ENCODE peak calls at places on chromosomes 7 and 10, in six cellular contexts. A is tibial artery, D is A673, Q is ovary, B is neuronal stem cell, U is right lobe of liver. X is an unnamed sample. For H3K4me1, the result is how much of the 10 kb centered on the place peaks cover.

GRCh38 chr10:60429084-60429849 is 39.6 kb upstream of the ANK3 start:
- DNase-seq in Q (no peak), A (no peak), U (peak), D (no peak), B (no peak), X (no peak)

GRCh38 chr10:21523557-21524008 is 1.9 kb downstream of the SKIDA1 start:
- DNase-seq in B (no peak), D (peak), Q (peak), U (no peak), A (no peak), X (no peak)

GRCh38 chr10:69828115-69828870 is 26.6 kb downstream of the COL13A1 start:
- DNase-seq in B (no peak), D (no peak), A (no peak), U (no peak), Q (no peak), X (no peak)

GRCh38 chr10:3398825-3399646 is 226.5 kb upstream of the PITRM1 start:
- DNase-seq in B (no peak), D (no peak), Q (no peak), U (no peak), A (no peak), X (peak)

GRCh38 chr7:100602889-100603696 is 930 bp downstream of the PCOLCE start:
- DNase-seq in U (no peak), A (peak), Q (peak), D (peak), B (no peak), X (peak)

GRCh38 chr7:139095194-139095659 is 14.3 kb downstream of the ZC3HAV1 start:
- DNase-seq in U (no peak), A (peak), D (no peak), Q (no peak), B (no peak), X (no peak)

GRCh38 chr10:32795598-32796183 is 162.3 kb downstream of the ITGB1 start:
- DNase-seq in B (peak), A (no peak), D (peak), Q (no peak), U (no peak), X (peak)

GRCh38 chr7:100867040-100867795 is at the start of gene TRIP6:
- DNase-seq in U (peak), B (peak), Q (peak), A (peak), D (peak), X (peak)

GRCh38 chr7:40305229-40305628 is 170.4 kb downstream of the SUGCT start:
- DNase-seq in Q (no peak), A (no peak), U (no peak), B (no peak), D (no peak), X (no peak)

GRCh38 chr7:134532155-134533089 is 5.1 kb downstream of the AKR1B10 start:
- DNase-seq in D (no peak), B (no peak), Q (no peak), A (no peak), U (no peak), X (no peak)

GRCh38 chr7:134535919-134536299 is 8.5 kb downstream of the AKR1B10 start:
- DNase-seq in A (no peak), B (no peak), Q (no peak), U (no peak), D (no peak), X (no peak)

GRCh38 chr7:134534633-134535032 is 7.3 kb downstream of the AKR1B10 start:
- DNase-seq in B (no peak), Q (no peak), A (no peak), D (no peak), U (no peak), X (no peak)

GRCh38 chr7:134533288-134533771 is 6.0 kb downstream of the AKR1B10 start:
- DNase-seq in D (no peak), A (peak), B (no peak), Q (no peak), U (no peak), X (peak)

DNA sequence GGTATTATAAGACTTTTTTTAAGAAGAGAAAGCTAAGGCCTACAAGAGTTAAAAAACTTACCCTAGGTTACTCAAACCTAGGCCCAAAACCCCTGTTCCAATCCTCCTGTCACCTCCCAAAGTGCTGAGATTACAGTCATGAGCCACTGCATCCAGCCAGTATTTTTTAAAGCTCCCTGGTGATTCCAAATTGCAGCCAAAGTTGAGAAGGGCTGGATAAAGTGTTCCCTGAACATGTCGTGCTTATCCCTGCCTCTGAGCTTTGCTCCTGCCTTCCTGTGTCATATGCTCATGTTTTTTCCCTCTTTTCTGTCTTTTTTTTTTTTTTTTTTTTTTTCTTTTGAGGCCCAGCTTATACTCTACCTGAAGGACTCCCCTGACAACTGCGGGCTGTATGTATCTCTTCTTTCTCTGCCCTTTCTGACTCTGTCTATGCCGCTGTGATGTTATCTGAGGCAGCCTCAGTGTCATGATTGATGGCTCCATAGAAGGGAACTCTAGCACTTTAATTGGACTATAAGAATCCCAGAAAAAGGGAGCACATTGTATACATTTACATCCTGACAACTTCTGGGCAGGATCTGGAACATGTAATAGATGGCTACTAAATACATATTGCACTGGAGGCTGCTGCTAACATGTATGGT is 8.0 kb downstream of the AKR1B10 start:
- DNase-seq in B (no peak), D (no peak), Q (no peak), U (no peak), A (peak), X (no peak)
- H3K4me1 ChIP-seq in B (under half), D (under half), Q (under half), U (under half), A (under half), X (under half)

GRCh38 chr7:36599645-36600313 is 124.5 kb downstream of the AOAH start:
- DNase-seq in Q (no peak), D (no peak), B (no peak), U (no peak), A (no peak), X (no peak)

GRCh38 chr7:36600869-36601530 is 123.3 kb downstream of the AOAH start:
- DNase-seq in D (no peak), U (no peak), B (no peak), Q (no peak), A (no peak), X (peak)

GRCh38 chr7:36600314-36600682 is 124.0 kb downstream of the AOAH start:
- DNase-seq in A (no peak), D (no peak), B (no peak), U (peak), Q (no peak), X (no peak)

GRCh38 chr7:36602975-36603887 is 121.1 kb downstream of the AOAH start:
- DNase-seq in A (no peak), D (no peak), B (no peak), U (no peak), Q (no peak), X (no peak)

GRCh38 chr7:36601596-36601995 is 122.7 kb downstream of the AOAH start:
- DNase-seq in Q (no peak), A (no peak), U (no peak), D (no peak), B (no peak), X (no peak)
- H3K4me3 ChIP-seq in Q (no peak), A (no peak), U (no peak), D (no peak), B (no peak), X (no peak)

GRCh38 chr7:70569335-70569819 is 562.6 kb upstream of the GALNT17 start:
- DNase-seq in B (no peak), U (no peak), A (no peak), Q (no peak), D (no peak), X (no peak)
- H3K27ac ChIP-seq in B (no peak), U (peak), A (no peak), Q (no peak), D (no peak), X (no peak)

GRCh38 chr10:36725581-36726520 is 399.5 kb upstream of the ANKRD30A start:
- DNase-seq in B (peak), A (no peak), Q (no peak), D (peak), U (no peak), X (peak)
- H3K4me1 ChIP-seq in B (under half), A (under half), Q (under half), D (half or more), U (under half), X (under half)

GRCh38 chr7:24427048-24427447 is 143.1 kb downstream of the NPY start:
- DNase-seq in B (no peak), U (no peak), D (no peak), A (no peak), Q (no peak), X (no peak)

GRCh38 chr7:24422611-24423010 is 138.6 kb downstream of the NPY start:
- DNase-seq in Q (no peak), B (no peak), D (no peak), U (no peak), A (no peak), X (no peak)

GRCh38 chr7:24428676-24429075 is 144.6 kb upstream of the PALS2 start:
- DNase-seq in U (no peak), B (no peak), Q (no peak), D (no peak), A (no peak), X (no peak)

GRCh38 chr7:24425664-24426063 is 141.7 kb downstream of the NPY start:
- DNase-seq in A (no peak), D (no peak), B (no peak), U (no peak), Q (no peak), X (no peak)
- H3K4me3 ChIP-seq in A (no peak), D (no peak), B (no peak), U (no peak), Q (no peak), X (no peak)